ENCODE peak calls at places on chromosomes 11 and 22, in five cellular contexts. G is stimulated activated naive B cell treated with anti-CD40 and anti-IgM and Interleukin-4, amounts not matched to agents 10 μg/mL and 1 μg/mL and 100 μg/mL, for 72 hours; D is germinal center; F is T-cell; S is CD8-positive, alpha-beta memory T cell. E is an unnamed sample.

GRCh38 chr22:37270928-37271650 is 11.2 kb upstream of the CYTH4 start:
- DNase-seq in D (no peak), S (no peak), G (no peak), F (no peak), E (no peak)

GRCh38 chr11:27290261-27290660 is 72.8 kb downstream of the CCDC34 start:
- DNase-seq in D (no peak), F (no peak), S (no peak), G (no peak), E (no peak)

GRCh38 chr22:42696331-42696967 is 24.2 kb downstream of the A4GALT start:
- DNase-seq in S (no peak), G (no peak), D (peak), F (no peak), E (no peak)

GRCh38 chr11:95266751-95267374 is 35.9 kb upstream of the SESN3 start:
- DNase-seq in D (no peak), F (no peak), G (no peak), S (no peak), E (no peak)

GRCh38 chr11:8754241-8754640 is 71.6 kb downstream of the RPL27A start:
- DNase-seq in D (no peak), F (no peak), G (no peak), S (no peak), E (no peak)

GRCh38 chr11:19243143-19243542 is 2.4 kb upstream of the E2F8 start:
- DNase-seq in F (no peak), D (peak), G (no peak), S (no peak), E (no peak)

GRCh38 chr22:35973388-35973787 is 55.2 kb downstream of the RBFOX2 start:
- DNase-seq in F (no peak), D (no peak), G (no peak), S (no peak), E (no peak)

GRCh38 chr22:49099496-49100124 is 728.1 kb downstream of the BRD1 start:
- DNase-seq in F (no peak), G (no peak), S (no peak), D (no peak), E (no peak)

GRCh38 chr11:77381749-77382693 is 80.5 kb upstream of the GDPD4 start:
- DNase-seq in G (no peak), F (no peak), S (no peak), D (no peak), E (no peak)

GRCh38 chr22:26398741-26399153 is 30.3 kb upstream of the ASPHD2 start:
- DNase-seq in G (peak), D (peak), S (peak), F (peak), E (peak)

GRCh38 chr22:46860562-46860961 is 98.1 kb downstream of the TBC1D22A start:
- DNase-seq in S (no peak), D (no peak), G (no peak), F (no peak), E (peak)

GRCh38 chr22:44314425-44315067 is 1.8 kb upstream of the SHISAL1 start:
- DNase-seq in D (no peak), G (no peak), F (no peak), S (no peak), E (no peak)

GRCh38 chr11:13669544-13670488 is 1.3 kb downstream of the FAR1 start:
- DNase-seq in F (no peak), G (no peak), D (no peak), S (no peak), E (no peak)

GRCh38 chr22:27876684-27877083 is 42.4 kb downstream of the PITPNB start:
- DNase-seq in F (no peak), S (no peak), D (no peak), G (no peak), E (no peak)

GRCh38 chr11:69941546-69942332 is 122.5 kb upstream of the FGF3 start:
- DNase-seq in G (no peak), S (no peak), D (no peak), F (no peak), E (no peak)

GRCh38 chr22:40890881-40891280 is 29.0 kb upstream of the DNAJB7 start:
- DNase-seq in D (no peak), S (no peak), G (no peak), F (no peak), E (no peak)

GRCh38 chr11:123798513-123799252 is 7.5 kb downstream of the OR6M1 start:
- DNase-seq in D (no peak), S (no peak), G (no peak), F (no peak), E (no peak)

GRCh38 chr11:2251138-2251537 is 19.2 kb downstream of the ASCL2 start:
- DNase-seq in G (no peak), F (no peak), S (no peak), D (no peak), E (no peak)

GRCh38 chr11:14015711-14016110 is 53.2 kb downstream of the SPON1 start:
- DNase-seq in F (no peak), D (no peak), G (no peak), S (no peak), E (no peak)

GRCh38 chr22:47095395-47096122 is 333.1 kb downstream of the TBC1D22A start:
- DNase-seq in G (no peak), D (no peak), S (no peak), F (no peak), E (no peak)

GRCh38 chr11:2258501-2259465 is 11.6 kb downstream of the ASCL2 start:
- DNase-seq in F (no peak), G (no peak), S (no peak), D (no peak), E (no peak)

GRCh38 chr11:1876361-1877063 is 15.2 kb downstream of the PRR33 start:
- DNase-seq in G (no peak), D (no peak), S (peak), F (no peak), E (no peak)

GRCh38 chr11:34626393-34626792 is 5.5 kb downstream of the EHF start:
- DNase-seq in S (no peak), G (no peak), F (no peak), D (no peak), E (no peak)

GRCh38 chr11:69880041-69880802 is 61.0 kb upstream of the FGF3 start:
- DNase-seq in F (no peak), D (no peak), S (no peak), G (no peak), E (no peak)

GRCh38 chr11:73359341-73359740 is 16.9 kb upstream of the RELT start:
- DNase-seq in S (no peak), F (no peak), D (no peak), G (no peak), E (no peak)

GRCh38 chr22:27086728-27087450 is 429.5 kb downstream of the MIAT start:
- DNase-seq in S (no peak), F (no peak), G (no peak), D (no peak), E (no peak)

E was measured in lung.